ENCODE peak calls at places on chromosomes 16 and 17, in five cellular contexts. V is NCI-H146; J is tibial artery; S is AG10803; F is CD4-positive, CD25-positive, alpha-beta regulatory T cell. Z is an unnamed sample.

GRCh38 chr16:23379707-23380106 is 73.3 kb downstream of the COG7 start:
- DNase-seq in V (no peak), J (no peak), S (no peak), F (no peak), Z (no peak)

GRCh38 chr16:83651871-83652270 is 155.9 kb upstream of the HSBP1 start:
- DNase-seq in V (no peak), J (no peak), S (no peak), F (no peak), Z (no peak)

GRCh38 chr17:64780096-64781012 is 118.2 kb upstream of the SMURF2 start:
- DNase-seq in V (peak; percentile 36), J (peak; percentile 73), S (no peak), F (peak; percentile 94), Z (peak; percentile 80)

GRCh38 chr17:673200-673681 is 41.4 kb downstream of the VPS53 start:
- DNase-seq in V (no peak), J (no peak), S (no peak), F (no peak), Z (no peak)

GRCh38 chr17:39822051-39822450 is 42.1 kb downstream of the IKZF3 start:
- DNase-seq in V (no peak), J (no peak), S (no peak), F (no peak), Z (no peak)

GRCh38 chr16:53678756-53679334 is 24.8 kb downstream of the RPGRIP1L start:
- DNase-seq in V (no peak), J (no peak), S (no peak), F (peak; percentile 3), Z (no peak)

GRCh38 chr17:41702712-41703111 is 9.4 kb upstream of the GAST start:
- DNase-seq in V (no peak), J (no peak), S (no peak), F (no peak), Z (no peak)

GRCh38 chr16:25063102-25063501 is 47.9 kb upstream of the ARHGAP17 start:
- DNase-seq in V (no peak), J (no peak), S (no peak), F (no peak), Z (no peak)

GRCh38 chr17:4658478-4659305 is 17.2 kb upstream of the ALOX15 start:
- DNase-seq in V (no peak), J (no peak), S (no peak), F (peak; percentile 25), Z (no peak)

GRCh38 chr17:28524476-28525415 is 18.6 kb downstream of the FOXN1 start:
- DNase-seq in V (no peak), J (no peak), S (peak; percentile 39), F (no peak), Z (no peak)

GRCh38 chr17:76868669-76869208 is 535 bp downstream of the MGAT5B start:
- DNase-seq in V (peak; percentile 42), J (no peak), S (no peak), F (no peak), Z (no peak)